ENCODE peak calls at places on chromosomes 1 and 21, in eight cellular contexts. V is HL-60, U is psoas muscle, I is heart left ventricle, E is B cell, B is body of pancreas, J is BJ, L is A549. G is an unnamed sample.

GRCh38 chr1:11961230-11961629 is 19.0 kb upstream of the MFN2 start:
- DNase-seq in E (no peak), U (no peak), L (no peak), V (peak), J (no peak), I (no peak), B (no peak), G (no peak)

GRCh38 chr1:20194224-20194623 is 7.9 kb upstream of the PLA2G2C start:
- DNase-seq in J (no peak), L (no peak), V (no peak), U (no peak), B (no peak), I (no peak), E (no peak), G (no peak)

GRCh38 chr1:190479028-190479427 is 1.4 kb upstream of the BRINP3 start:
- DNase-seq in U (no peak), J (no peak), V (no peak), I (no peak), E (no peak), B (no peak), L (no peak), G (no peak)

GRCh38 chr1:94248956-94249688 is 11.7 kb upstream of the ARHGAP29 start:
- DNase-seq in E (no peak), V (no peak), J (no peak), L (no peak), I (no peak), U (no peak), B (no peak), G (no peak)

GRCh38 chr21:42819861-42820512 is 59.4 kb downstream of the WDR4 start:
- DNase-seq in B (no peak), J (no peak), V (no peak), I (no peak), L (no peak), U (no peak), E (no peak), G (no peak)

GRCh38 chr1:156172696-156173470 is 19.5 kb downstream of the SEMA4A start:
- DNase-seq in J (no peak), B (no peak), V (no peak), U (no peak), I (no peak), L (peak), E (no peak), G (no peak)

GRCh38 chr1:217881607-217882332 is 250.6 kb downstream of the SPATA17 start:
- DNase-seq in I (no peak), E (no peak), J (no peak), U (no peak), B (no peak), V (no peak), L (no peak), G (no peak)

GRCh38 chr1:66695121-66695520 is 57.1 kb upstream of the DYNLT5 start:
- DNase-seq in E (no peak), V (no peak), U (no peak), I (no peak), L (no peak), B (no peak), J (no peak), G (no peak)

GRCh38 chr21:33388188-33388587 is 15.0 kb upstream of the IFNGR2 start:
- DNase-seq in J (no peak), L (no peak), U (no peak), E (no peak), V (peak), I (no peak), B (no peak), G (no peak)

GRCh38 chr1:110207831-110208230 is 2.3 kb upstream of the KCNC4 start:
- DNase-seq in J (no peak), I (peak), U (peak), V (peak), E (peak), L (peak), B (peak), G (peak)

GRCh38 chr1:20702416-20702815 is 15.4 kb downstream of the KIF17 start:
- DNase-seq in U (no peak), L (peak), J (no peak), E (no peak), B (no peak), V (no peak), I (no peak), G (no peak)

GRCh38 chr1:66253330-66253921 is 280.5 kb upstream of the SGIP1 start:
- DNase-seq in L (peak), U (no peak), E (no peak), J (no peak), I (no peak), B (no peak), V (peak), G (no peak)

GRCh38 chr1:155015527-155016230 is 13.1 kb downstream of the ZBTB7B start:
- DNase-seq in U (no peak), V (no peak), B (no peak), L (no peak), J (no peak), I (no peak), E (no peak), G (no peak)

GRCh38 chr1:214234635-214235025 is 46.3 kb upstream of the SMYD2 start:
- DNase-seq in V (no peak), U (no peak), L (no peak), I (no peak), J (no peak), B (no peak), E (no peak), G (no peak)

GRCh38 chr1:24933468-24933867 is 3.4 kb upstream of the RUNX3 start:
- DNase-seq in I (no peak), B (no peak), U (no peak), L (no peak), E (no peak), V (no peak), J (no peak), G (no peak)

GRCh38 chr1:174158767-174159252 is 510 bp upstream of the RABGAP1L start:
- DNase-seq in B (no peak), U (no peak), E (peak), I (no peak), L (no peak), V (no peak), J (no peak), G (no peak)

DNA sequence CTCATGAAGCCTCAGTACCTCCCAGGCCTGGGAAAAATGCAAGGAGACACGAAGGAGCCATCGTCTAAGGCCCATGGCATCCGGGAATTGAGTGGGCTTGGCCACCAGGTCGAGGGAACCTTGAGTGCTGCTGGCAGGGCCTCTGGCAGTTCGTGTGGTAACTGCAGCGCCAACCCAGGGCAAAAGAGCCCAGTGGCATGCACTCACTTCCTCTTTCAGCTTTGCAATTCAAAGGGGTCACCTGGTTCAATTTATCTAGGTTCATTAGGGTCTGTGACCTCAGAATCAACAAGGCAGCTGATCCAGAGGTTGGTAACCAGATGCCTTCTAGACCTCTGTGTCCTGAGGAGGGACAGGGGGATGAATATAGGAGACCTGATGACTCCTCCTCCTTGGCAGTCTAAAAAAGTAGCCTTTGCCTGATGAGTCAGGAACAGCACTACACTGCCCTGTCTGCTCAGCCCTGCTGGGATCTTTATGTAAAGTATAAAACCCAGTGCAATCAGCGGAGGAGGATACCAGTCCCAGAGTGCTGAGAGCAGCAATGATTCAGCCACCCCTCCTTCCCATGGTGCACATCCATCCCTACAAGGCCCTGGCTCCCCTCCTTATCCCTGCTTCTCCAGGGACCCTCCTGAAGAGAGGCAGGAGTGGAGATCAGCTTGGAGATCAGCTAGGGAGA is 11.1 kb upstream of the FMOD start:
- DNase-seq in U (no peak), L (peak), V (peak), I (no peak), E (peak), B (no peak), J (no peak), G (no peak)
- TF ChIP-seq CTCF in U (no peak), L (no peak), V (no peak), I (no peak), E (no peak), B (no peak), J (no peak), G (no peak)

GRCh38 chr21:16074950-16075489 is 345.2 kb downstream of the USP25 start:
- DNase-seq in U (no peak), I (no peak), V (no peak), J (no peak), E (no peak), L (no peak), B (no peak), G (no peak)

GRCh38 chr21:16071761-16072160 is 342.0 kb downstream of the USP25 start:
- DNase-seq in J (no peak), L (no peak), I (no peak), U (no peak), B (no peak), E (no peak), V (no peak), G (no peak)

GRCh38 chr21:16072176-16072575 is 342.4 kb downstream of the USP25 start:
- DNase-seq in J (no peak), V (no peak), U (no peak), E (no peak), L (no peak), I (no peak), B (no peak), G (no peak)

GRCh38 chr21:16072692-16073091 is 342.9 kb downstream of the USP25 start:
- DNase-seq in E (no peak), I (no peak), J (peak), B (no peak), L (no peak), U (no peak), V (no peak), G (no peak)

GRCh38 chr21:16073571-16073970 is 343.8 kb downstream of the USP25 start:
- DNase-seq in B (no peak), L (no peak), U (no peak), E (no peak), J (no peak), V (no peak), I (no peak), G (no peak)
- TF ChIP-seq CTCF in B (no peak), L (no peak), U (no peak), E (no peak), J (no peak), V (no peak), I (no peak), G (no peak)

GRCh38 chr21:39327727-39328126 is 14.3 kb upstream of the BRWD1 start:
- DNase-seq in I (no peak), E (no peak), B (no peak), U (no peak), J (no peak), L (no peak), V (no peak), G (no peak)
- TF ChIP-seq CTCF in I (no peak), E (no peak), B (no peak), U (no peak), J (no peak), L (no peak), V (no peak), G (no peak)

GRCh38 chr1:162476620-162477019 is 21.0 kb upstream of the UHMK1 start:
- DNase-seq in E (no peak), L (no peak), V (no peak), U (no peak), B (no peak), I (no peak), J (no peak), G (no peak)

GRCh38 chr1:162475089-162475488 is 22.5 kb upstream of the UHMK1 start:
- DNase-seq in U (peak), V (no peak), J (no peak), B (no peak), E (no peak), L (no peak), I (no peak), G (no peak)

GRCh38 chr1:162470216-162470615 is 27.4 kb upstream of the UHMK1 start:
- DNase-seq in I (no peak), J (no peak), E (no peak), V (no peak), U (no peak), B (no peak), L (no peak), G (no peak)

GRCh38 chr1:162471290-162471853 is 26.2 kb upstream of the UHMK1 start:
- DNase-seq in B (no peak), I (no peak), V (no peak), U (no peak), L (no peak), J (no peak), E (no peak), G (no peak)

GRCh38 chr1:162475539-162476185 is 22.0 kb upstream of the UHMK1 start:
- DNase-seq in E (no peak), L (no peak), U (no peak), V (no peak), J (no peak), B (no peak), I (no peak), G (no peak)
- TF ChIP-seq CTCF in E (no peak), L (no peak), U (no peak), V (no peak), J (no peak), B (no peak), I (no peak), G (no peak)

GRCh38 chr1:151055581-151055980 is 3.8 kb downstream of the CDC42SE1 start:
- DNase-seq in I (no peak), V (no peak), B (no peak), L (no peak), U (no peak), E (no peak), J (no peak), G (no peak)
- TF ChIP-seq CTCF in I (no peak), V (no peak), B (no peak), L (no peak), U (no peak), E (no peak), J (no peak), G (no peak)

DNA sequence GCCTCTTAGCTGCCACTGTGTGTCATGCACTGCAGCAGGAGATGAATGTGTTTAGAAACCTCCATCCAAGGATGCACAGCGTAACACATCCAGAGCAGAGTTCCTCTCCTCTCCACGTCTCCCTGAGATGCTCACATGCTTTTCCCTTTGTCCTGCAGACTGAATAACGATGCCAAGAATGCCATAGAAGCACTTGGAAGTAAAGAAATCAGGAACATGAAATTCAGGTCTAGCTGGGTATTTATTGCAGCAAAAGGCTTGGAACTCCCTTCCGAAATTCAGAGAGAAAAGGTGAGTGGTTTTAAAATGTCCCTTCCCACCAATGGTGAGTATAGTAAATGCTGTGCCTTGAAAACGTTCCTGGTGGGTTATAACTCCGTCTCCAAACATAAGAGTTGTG is 13.4 kb upstream of the MX2 start:
- DNase-seq in J (no peak), L (no peak), E (no peak), B (no peak), V (no peak), I (no peak), U (no peak), G (no peak)
- TF ChIP-seq CTCF in J (no peak), L (no peak), E (no peak), B (no peak), V (no peak), I (no peak), U (no peak), G (no peak)